ENCODE peak calls at places on chromosomes 7 and 10, in seven cellular contexts. One of them, this sample, is unnamed.

GRCh38 chr10:43594944-43595589 is 11.2 kb upstream of the ZNF485 start:
- DNase-seq in gastrocnemius medialis: no peak
- DNase-seq in OCI-LY7: peak; percentile 43
- DNase-seq in IMR-90: peak; percentile 50
- DNase-seq in HepG2: no peak
- DNase-seq in GM20000: peak; percentile 76
- DNase-seq in fibroblast of pulmonary artery: peak; percentile 56
- DNase-seq in this sample: no peak

GRCh38 chr10:59876695-59877094 is 29.7 kb downstream of the CCDC6 start:
- DNase-seq in OCI-LY7: no peak
- DNase-seq in IMR-90: peak; percentile 45
- DNase-seq in gastrocnemius medialis: no peak
- DNase-seq in fibroblast of pulmonary artery: no peak
- DNase-seq in GM20000: no peak
- DNase-seq in HepG2: no peak
- DNase-seq in this sample: no peak

GRCh38 chr10:91974960-91975359 is 51.4 kb downstream of the BTAF1 start:
- DNase-seq in HepG2: no peak
- DNase-seq in OCI-LY7: no peak
- DNase-seq in fibroblast of pulmonary artery: peak; percentile 66
- DNase-seq in IMR-90: peak; percentile 80
- DNase-seq in GM20000: no peak
- DNase-seq in gastrocnemius medialis: no peak
- DNase-seq in this sample: no peak

GRCh38 chr7:122145937-122146336 is 1.9 kb upstream of the AASS start:
- DNase-seq in OCI-LY7: no peak
- DNase-seq in gastrocnemius medialis: no peak
- DNase-seq in HepG2: no peak
- DNase-seq in IMR-90: no peak
- DNase-seq in GM20000: no peak
- DNase-seq in fibroblast of pulmonary artery: no peak
- DNase-seq in this sample: no peak

GRCh38 chr10:60704480-60704879 is 73.8 kb upstream of the CDK1 start:
- DNase-seq in gastrocnemius medialis: no peak
- DNase-seq in GM20000: no peak
- DNase-seq in HepG2: peak; percentile 87
- DNase-seq in fibroblast of pulmonary artery: no peak
- DNase-seq in OCI-LY7: no peak
- DNase-seq in IMR-90: no peak
- DNase-seq in this sample: no peak

GRCh38 chr10:119315128-119316001 is 108.0 kb downstream of the GRK5 start:
- DNase-seq in fibroblast of pulmonary artery: peak; percentile 84
- DNase-seq in gastrocnemius medialis: peak; percentile 68
- DNase-seq in IMR-90: peak; percentile 98
- DNase-seq in OCI-LY7: no peak
- DNase-seq in HepG2: peak; percentile 83
- DNase-seq in GM20000: peak; percentile 75
- DNase-seq in this sample: no peak

GRCh38 chr7:100677308-100678095 is 4.0 kb downstream of the GNB2 start:
- DNase-seq in gastrocnemius medialis: no peak
- DNase-seq in GM20000: peak; percentile 25
- DNase-seq in IMR-90: no peak
- DNase-seq in HepG2: no peak
- DNase-seq in OCI-LY7: no peak
- DNase-seq in fibroblast of pulmonary artery: no peak
- DNase-seq in this sample: no peak

GRCh38 chr7:112462236-112462635 is 12.0 kb downstream of the IFRD1 start:
- DNase-seq in gastrocnemius medialis: peak; percentile 49
- DNase-seq in OCI-LY7: no peak
- DNase-seq in GM20000: no peak
- DNase-seq in fibroblast of pulmonary artery: peak; percentile 99
- DNase-seq in HepG2: peak; percentile 52
- DNase-seq in IMR-90: peak; percentile 63
- DNase-seq in this sample: no peak

GRCh38 chr10:62636825-62637248 is 167.7 kb upstream of the ADO start:
- DNase-seq in OCI-LY7: peak; percentile 84
- DNase-seq in gastrocnemius medialis: no peak
- DNase-seq in IMR-90: peak; percentile 11
- DNase-seq in HepG2: no peak
- DNase-seq in fibroblast of pulmonary artery: no peak
- DNase-seq in GM20000: no peak
- DNase-seq in this sample: no peak

GRCh38 chr7:86926732-86927131 is 132.7 kb downstream of the ELAPOR2 start:
- DNase-seq in OCI-LY7: peak; percentile 68
- DNase-seq in gastrocnemius medialis: no peak
- DNase-seq in GM20000: peak; percentile 41
- DNase-seq in HepG2: peak; percentile 28
- DNase-seq in fibroblast of pulmonary artery: peak; percentile 76
- DNase-seq in IMR-90: peak; percentile 41
- DNase-seq in this sample: no peak

GRCh38 chr10:102401735-102402511 is 6.4 kb downstream of the NFKB2 start:
- DNase-seq in gastrocnemius medialis: no peak
- DNase-seq in GM20000: no peak
- DNase-seq in HepG2: no peak
- DNase-seq in IMR-90: peak; percentile 50
- DNase-seq in fibroblast of pulmonary artery: no peak
- DNase-seq in OCI-LY7: no peak
- DNase-seq in this sample: peak; percentile 68

GRCh38 chr7:103679156-103680132 is 233.4 kb upstream of the SLC26A5 start:
- DNase-seq in OCI-LY7: no peak
- DNase-seq in fibroblast of pulmonary artery: no peak
- DNase-seq in IMR-90: peak; percentile 71
- DNase-seq in gastrocnemius medialis: no peak
- DNase-seq in GM20000: no peak
- DNase-seq in HepG2: peak; percentile 35
- DNase-seq in this sample: no peak

GRCh38 chr7:158301221-158301620 is 286.4 kb downstream of the PTPRN2 start:
- DNase-seq in OCI-LY7: no peak
- DNase-seq in gastrocnemius medialis: no peak
- DNase-seq in IMR-90: no peak
- DNase-seq in HepG2: no peak
- DNase-seq in GM20000: no peak
- DNase-seq in fibroblast of pulmonary artery: no peak
- DNase-seq in this sample: no peak

GRCh38 chr10:133205146-133205545 is 24.9 kb upstream of the UTF1 start:
- DNase-seq in HepG2: no peak
- DNase-seq in OCI-LY7: no peak
- DNase-seq in fibroblast of pulmonary artery: no peak
- DNase-seq in GM20000: no peak
- DNase-seq in gastrocnemius medialis: no peak
- DNase-seq in IMR-90: no peak
- DNase-seq in this sample: no peak

GRCh38 chr7:121515651-121516401 is 119.7 kb upstream of the FAM3C start:
- DNase-seq in OCI-LY7: no peak
- DNase-seq in HepG2: no peak
- DNase-seq in IMR-90: no peak
- DNase-seq in GM20000: no peak
- DNase-seq in gastrocnemius medialis: no peak
- DNase-seq in fibroblast of pulmonary artery: no peak
- DNase-seq in this sample: no peak

GRCh38 chr7:129801882-129802281 is 150.9 kb downstream of the UBE2H start:
- DNase-seq in OCI-LY7: no peak
- DNase-seq in GM20000: no peak
- DNase-seq in IMR-90: no peak
- DNase-seq in fibroblast of pulmonary artery: no peak
- DNase-seq in gastrocnemius medialis: no peak
- DNase-seq in HepG2: no peak
- DNase-seq in this sample: no peak

GRCh38 chr10:103350522-103351260 is at the start of gene PCGF6:
- DNase-seq in HepG2: peak; percentile 76
- DNase-seq in gastrocnemius medialis: peak; percentile 32
- DNase-seq in IMR-90: peak; percentile 64
- DNase-seq in OCI-LY7: peak; percentile 90
- DNase-seq in fibroblast of pulmonary artery: peak; percentile 81
- DNase-seq in GM20000: peak; percentile 97
- DNase-seq in this sample: peak; percentile 91

GRCh38 chr7:143514995-143515735 is 37.5 kb downstream of the TAS2R41 start:
- DNase-seq in IMR-90: no peak
- DNase-seq in gastrocnemius medialis: no peak
- DNase-seq in HepG2: no peak
- DNase-seq in OCI-LY7: no peak
- DNase-seq in GM20000: no peak
- DNase-seq in fibroblast of pulmonary artery: no peak
- DNase-seq in this sample: no peak

GRCh38 chr7:22008011-22008410 is 62.3 kb upstream of the CDCA7L start:
- DNase-seq in fibroblast of pulmonary artery: no peak
- DNase-seq in gastrocnemius medialis: no peak
- DNase-seq in HepG2: no peak
- DNase-seq in IMR-90: no peak
- DNase-seq in OCI-LY7: no peak
- DNase-seq in GM20000: no peak
- DNase-seq in this sample: no peak

GRCh38 chr7:81503321-81503720 is 266.5 kb downstream of the HGF start:
- DNase-seq in fibroblast of pulmonary artery: no peak
- DNase-seq in HepG2: no peak
- DNase-seq in OCI-LY7: no peak
- DNase-seq in IMR-90: no peak
- DNase-seq in GM20000: no peak
- DNase-seq in gastrocnemius medialis: no peak
- DNase-seq in this sample: no peak

GRCh38 chr10:110364531-110364937 is 59.8 kb upstream of the SMNDC1 start:
- DNase-seq in HepG2: no peak
- DNase-seq in GM20000: no peak
- DNase-seq in gastrocnemius medialis: no peak
- DNase-seq in fibroblast of pulmonary artery: no peak
- DNase-seq in IMR-90: no peak
- DNase-seq in OCI-LY7: no peak
- DNase-seq in this sample: no peak

GRCh38 chr7:15783971-15784693 is 97.6 kb upstream of the MEOX2 start:
- DNase-seq in gastrocnemius medialis: no peak
- DNase-seq in HepG2: no peak
- DNase-seq in GM20000: no peak
- DNase-seq in fibroblast of pulmonary artery: no peak
- DNase-seq in IMR-90: no peak
- DNase-seq in OCI-LY7: no peak
- DNase-seq in this sample: no peak

GRCh38 chr10:35707642-35708425 is 65.7 kb upstream of the FZD8 start:
- DNase-seq in gastrocnemius medialis: no peak
- DNase-seq in OCI-LY7: no peak
- DNase-seq in fibroblast of pulmonary artery: no peak
- DNase-seq in HepG2: no peak
- DNase-seq in IMR-90: no peak
- DNase-seq in GM20000: no peak
- DNase-seq in this sample: no peak

GRCh38 chr10:94223702-94224370 is 138.9 kb downstream of the NOC3L start:
- DNase-seq in GM20000: no peak
- DNase-seq in fibroblast of pulmonary artery: no peak
- DNase-seq in gastrocnemius medialis: no peak
- DNase-seq in OCI-LY7: no peak
- DNase-seq in HepG2: no peak
- DNase-seq in IMR-90: no peak
- DNase-seq in this sample: no peak

DNA sequence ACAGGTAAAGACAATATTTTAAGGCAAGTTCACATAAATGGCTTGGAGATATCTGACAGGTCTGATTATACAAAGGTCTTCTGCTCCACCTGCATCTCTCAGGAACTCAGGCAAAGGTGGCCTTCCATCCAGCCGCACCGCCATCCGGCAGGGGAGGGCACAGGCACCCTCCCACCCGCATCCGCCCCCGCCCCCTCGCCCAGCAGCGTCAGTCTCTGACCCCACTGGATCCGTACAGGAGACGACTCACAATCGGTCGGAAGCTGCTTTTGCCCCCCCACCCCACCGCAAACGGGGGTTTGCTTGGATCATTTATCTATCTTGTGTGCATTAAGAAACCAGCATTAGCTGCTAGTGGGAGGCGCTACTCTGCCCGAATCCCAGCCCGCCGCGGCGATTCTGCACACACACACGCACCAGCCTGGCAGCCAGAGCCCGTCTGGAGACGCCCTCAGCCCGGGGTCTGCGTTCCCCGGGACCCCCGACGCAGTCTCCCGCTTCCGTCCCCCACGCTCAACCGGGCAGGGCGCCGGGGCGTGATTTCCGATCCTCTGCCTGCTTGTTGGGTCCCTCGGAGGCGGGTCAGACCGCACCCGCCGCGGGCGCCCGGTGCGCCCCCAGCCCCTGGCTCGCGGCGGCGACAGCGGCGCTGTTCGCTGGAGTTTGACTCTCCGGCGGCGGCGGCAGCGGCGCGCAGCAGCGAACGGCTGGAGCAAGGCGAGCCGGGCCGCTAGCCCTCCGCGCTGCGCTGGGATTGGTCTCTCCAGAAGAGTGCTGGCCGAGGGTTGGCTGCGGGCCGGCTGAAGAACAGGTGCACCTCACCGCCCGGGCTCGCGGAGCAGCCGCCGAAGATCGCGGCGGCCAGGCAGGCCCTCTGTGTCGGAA is 820 bp upstream of the NRG3 start:
- DNase-seq in GM20000: peak; percentile 46
- DNase-seq in fibroblast of pulmonary artery: peak; percentile 73
- DNase-seq in IMR-90: no peak
- DNase-seq in OCI-LY7: no peak
- DNase-seq in HepG2: no peak
- DNase-seq in gastrocnemius medialis: no peak
- DNase-seq in this sample: peak; percentile 88
- TF ChIP-seq CTCF in GM20000: no peak
- TF ChIP-seq CTCF in fibroblast of pulmonary artery: no peak
- TF ChIP-seq CTCF in IMR-90: no peak
- TF ChIP-seq CTCF in OCI-LY7: no peak
- TF ChIP-seq CTCF in HepG2: no peak
- TF ChIP-seq CTCF in gastrocnemius medialis: no peak
- TF ChIP-seq CTCF in this sample: peak; percentile 15

GRCh38 chr7:6462094-6462493 is 14.3 kb upstream of the DAGLB start:
- DNase-seq in fibroblast of pulmonary artery: no peak
- DNase-seq in IMR-90: no peak
- DNase-seq in OCI-LY7: no peak
- DNase-seq in HepG2: no peak
- DNase-seq in GM20000: no peak
- DNase-seq in gastrocnemius medialis: no peak
- DNase-seq in this sample: no peak
- TF ChIP-seq CTCF in fibroblast of pulmonary artery: no peak
- TF ChIP-seq CTCF in IMR-90: no peak
- TF ChIP-seq CTCF in OCI-LY7: no peak
- TF ChIP-seq CTCF in HepG2: no peak
- TF ChIP-seq CTCF in GM20000: no peak
- TF ChIP-seq CTCF in gastrocnemius medialis: no peak
- TF ChIP-seq CTCF in this sample: no peak

DNA sequence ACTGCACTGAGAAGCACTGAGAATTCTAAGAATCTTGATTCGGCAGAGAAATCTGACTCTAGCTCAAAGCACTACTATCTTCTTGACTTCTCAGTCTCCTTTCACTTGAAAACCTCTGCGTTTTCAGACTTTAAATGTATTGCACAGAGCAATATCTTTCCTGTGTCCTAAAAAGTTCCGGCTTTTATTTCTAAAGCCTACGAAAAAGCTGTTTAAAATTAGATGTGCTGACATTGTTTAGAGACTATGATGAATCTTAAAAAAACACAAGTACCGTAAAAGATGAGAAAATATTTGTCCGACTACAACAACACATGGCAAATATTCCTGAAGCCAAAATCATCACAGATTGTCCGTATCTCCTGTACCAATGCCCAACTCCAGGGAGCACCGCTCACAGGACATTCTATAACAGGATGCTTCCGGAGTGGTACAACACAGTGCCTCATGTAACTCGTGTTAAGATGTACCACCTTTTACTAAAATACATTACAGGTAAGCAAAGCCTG is 136.9 kb downstream of the CUBN start:
- DNase-seq in GM20000: no peak
- DNase-seq in gastrocnemius medialis: no peak
- DNase-seq in IMR-90: no peak
- DNase-seq in OCI-LY7: no peak
- DNase-seq in fibroblast of pulmonary artery: no peak
- DNase-seq in HepG2: no peak
- DNase-seq in this sample: no peak
- TF ChIP-seq CTCF in GM20000: no peak
- TF ChIP-seq CTCF in gastrocnemius medialis: no peak
- TF ChIP-seq CTCF in IMR-90: no peak
- TF ChIP-seq CTCF in OCI-LY7: no peak
- TF ChIP-seq CTCF in fibroblast of pulmonary artery: no peak
- TF ChIP-seq CTCF in HepG2: no peak
- TF ChIP-seq CTCF in this sample: no peak

GRCh38 chr7:45580053-45580872 is 6.1 kb downstream of the ADCY1 start:
- DNase-seq in HepG2: no peak
- DNase-seq in gastrocnemius medialis: no peak
- DNase-seq in fibroblast of pulmonary artery: no peak
- DNase-seq in GM20000: no peak
- DNase-seq in IMR-90: no peak
- DNase-seq in OCI-LY7: no peak
- DNase-seq in this sample: peak; percentile 62
- TF ChIP-seq CTCF in HepG2: peak; percentile 60
- TF ChIP-seq CTCF in gastrocnemius medialis: no peak
- TF ChIP-seq CTCF in fibroblast of pulmonary artery: peak; percentile 31
- TF ChIP-seq CTCF in GM20000: no peak
- TF ChIP-seq CTCF in IMR-90: peak; percentile 15
- TF ChIP-seq CTCF in OCI-LY7: peak; percentile 18
- TF ChIP-seq CTCF in this sample: peak; percentile 59